ENCODE peak calls at places on chromosomes 12 and 14, in nine cellular contexts. J, K, Y, I, E, Q, V, C and R are unnamed samples.

GRCh38 chr14:92263681-92264080 is 59.3 kb upstream of the SLC24A4 start:
- DNase-seq in J (no peak), K (no peak), Y (no peak), I (no peak), E (no peak), Q (no peak), V (no peak), C (peak; percentile 41), R (no peak)

GRCh38 chr12:113591480-113591971 is 119.9 kb upstream of the LHX5 start:
- DNase-seq in J (no peak), K (peak; percentile 28), Y (no peak), I (peak; percentile 63), E (no peak), Q (no peak), V (peak; percentile 79), C (no peak), R (peak; percentile 77)

GRCh38 chr12:59934486-59934885 is 338.7 kb downstream of the SLC16A7 start:
- DNase-seq in J (no peak), K (no peak), Y (no peak), I (no peak), E (no peak), Q (no peak), V (no peak), C (no peak), R (no peak)

GRCh38 chr12:54251667-54252284 is 28.1 kb downstream of the CBX5 start:
- DNase-seq in J (no peak), K (no peak), Y (peak; percentile 51), I (peak; percentile 65), E (peak; percentile 73), Q (no peak), V (no peak), C (no peak), R (peak; percentile 65)

GRCh38 chr14:96623676-96624484 is 121.7 kb downstream of the PAPOLA start:
- DNase-seq in J (no peak), K (no peak), Y (no peak), I (no peak), E (no peak), Q (no peak), V (peak; percentile 20), C (no peak), R (no peak)

GRCh38 chr12:13980548-13981295 is 680 bp downstream of the GRIN2B start:
- DNase-seq in J (no peak), K (peak; percentile 8), Y (no peak), I (no peak), E (no peak), Q (no peak), V (peak; percentile 53), C (no peak), R (no peak)

GRCh38 chr14:56102901-56103409 is 15.3 kb upstream of the PELI2 start:
- DNase-seq in J (no peak), K (no peak), Y (no peak), I (no peak), E (no peak), Q (no peak), V (no peak), C (no peak), R (no peak)

GRCh38 chr12:40149673-40150260 is 43.9 kb upstream of the SLC2A13 start:
- DNase-seq in J (no peak), K (no peak), Y (no peak), I (no peak), E (peak; percentile 62), Q (no peak), V (no peak), C (no peak), R (no peak)

GRCh38 chr12:110090266-110091135 is 33.7 kb upstream of the IFT81 start:
- DNase-seq in J (no peak), K (no peak), Y (no peak), I (no peak), E (no peak), Q (no peak), V (no peak), C (no peak), R (no peak)

GRCh38 chr14:39433452-39433813 is 1.2 kb upstream of the FBXO33 start:
- DNase-seq in J (no peak), K (no peak), Y (no peak), I (no peak), E (no peak), Q (no peak), V (no peak), C (no peak), R (no peak)

GRCh38 chr12:22408605-22409004 is 74.1 kb upstream of the ST8SIA1 start:
- DNase-seq in J (no peak), K (no peak), Y (no peak), I (no peak), E (no peak), Q (no peak), V (no peak), C (no peak), R (no peak)

GRCh38 chr14:71597955-71598659 is 334.1 kb upstream of the RGS6 start:
- DNase-seq in J (no peak), K (peak; percentile 57), Y (no peak), I (no peak), E (no peak), Q (no peak), V (no peak), C (no peak), R (peak; percentile 39)

GRCh38 chr14:91264151-91265150 is 19.9 kb upstream of the GPR68 start:
- DNase-seq in J (peak; percentile 43), K (no peak), Y (no peak), I (no peak), E (no peak), Q (no peak), V (peak; percentile 41), C (no peak), R (no peak)

GRCh38 chr12:120235369-120236123 is 30.0 kb downstream of the PXN start:
- DNase-seq in J (no peak), K (no peak), Y (no peak), I (no peak), E (peak; percentile 60), Q (no peak), V (peak; percentile 72), C (no peak), R (no peak)
- TF ChIP-seq CTCF in J (no peak), K (peak; percentile 29), Y (peak; percentile 54), I (no peak), E (peak; percentile 40), Q (no peak), V (peak; percentile 62), C (no peak), R (no peak)

GRCh38 chr14:24277606-24278321 is 6.4 kb upstream of the RABGGTA start:
- DNase-seq in J (peak; percentile 52), K (no peak), Y (no peak), I (no peak), E (no peak), Q (no peak), V (no peak), C (no peak), R (no peak)

GRCh38 chr14:24274101-24274543 is 2.7 kb upstream of the RABGGTA start:
- DNase-seq in J (peak; percentile 1), K (peak; percentile 73), Y (no peak), I (peak; percentile 73), E (peak; percentile 10), Q (no peak), V (no peak), C (peak; percentile 86), R (peak; percentile 79)

GRCh38 chr14:24272442-24272841 is 1.0 kb upstream of the RABGGTA start:
- DNase-seq in J (no peak), K (no peak), Y (no peak), I (no peak), E (no peak), Q (no peak), V (no peak), C (no peak), R (no peak)

GRCh38 chr14:24273422-24273998 is 2.1 kb upstream of the RABGGTA start:
- DNase-seq in J (peak; percentile 13), K (no peak), Y (no peak), I (no peak), E (peak; percentile 8), Q (no peak), V (no peak), C (no peak), R (no peak)

DNA sequence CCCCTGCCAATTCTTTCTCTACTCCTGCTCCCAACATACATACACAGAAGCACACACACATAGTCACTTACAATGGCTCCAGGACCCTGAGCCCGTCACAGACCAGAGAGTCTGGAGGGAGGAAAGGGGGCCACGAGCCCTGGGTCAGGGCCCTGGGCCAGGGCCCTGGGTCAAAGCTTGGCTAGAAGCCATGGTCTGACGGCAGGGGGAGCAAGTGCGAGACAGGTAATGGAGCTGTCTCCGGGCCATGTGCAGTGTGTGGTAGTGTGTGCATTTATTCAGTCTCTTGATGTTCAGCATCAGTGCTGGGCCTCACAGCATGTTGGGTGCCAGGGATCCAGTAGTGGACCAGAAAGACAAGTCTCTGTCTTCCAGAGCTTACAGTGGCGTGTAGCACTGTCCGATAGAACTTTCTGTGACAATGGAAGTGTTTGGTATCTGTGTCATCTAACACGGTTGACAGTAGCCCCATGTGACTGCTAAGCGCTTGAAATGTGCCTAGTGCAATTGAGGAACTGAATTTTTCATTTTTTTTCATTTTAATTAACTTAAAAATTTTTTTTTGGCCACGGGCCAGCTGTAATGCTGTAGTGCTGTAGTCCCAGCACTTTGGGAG is 4.2 kb upstream of the RABGGTA start:
- DNase-seq in J (peak; percentile 26), K (no peak), Y (no peak), I (no peak), E (no peak), Q (no peak), V (peak; percentile 59), C (no peak), R (no peak)
- TF ChIP-seq CTCF in J (no peak), K (no peak), Y (no peak), I (no peak), E (no peak), Q (no peak), V (peak; percentile 51), C (no peak), R (no peak)

DNA sequence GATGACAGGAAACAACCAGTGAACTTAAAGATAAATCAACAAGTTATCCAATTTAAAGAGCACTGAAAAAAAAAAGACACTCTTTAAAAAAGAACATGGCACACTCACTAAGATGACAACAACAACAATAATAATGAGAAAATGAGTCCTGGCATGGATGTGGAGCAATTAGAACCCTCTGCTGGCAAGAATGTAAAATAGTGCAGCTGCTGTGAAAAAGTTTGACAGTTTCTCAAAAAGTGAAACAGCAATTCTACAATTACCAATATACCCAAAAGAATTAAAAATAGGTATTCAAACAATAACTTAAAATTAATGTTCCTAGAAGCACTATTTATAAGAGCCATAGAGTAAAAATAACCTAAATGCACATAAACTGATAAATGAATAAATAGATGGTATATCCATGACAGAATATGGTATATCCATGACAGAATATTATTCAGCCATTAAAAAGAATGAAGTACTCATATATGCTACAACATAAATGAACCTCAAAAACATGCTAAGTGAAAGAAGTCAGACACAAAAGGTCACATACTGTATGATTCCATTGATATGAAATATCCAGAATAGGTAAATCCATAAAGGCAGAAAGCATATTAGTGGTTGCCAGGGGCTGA is 49.1 kb upstream of the GPHB5 start:
- DNase-seq in J (no peak), K (no peak), Y (no peak), I (no peak), E (no peak), Q (no peak), V (no peak), C (no peak), R (no peak)
- TF ChIP-seq CTCF in J (no peak), K (no peak), Y (no peak), I (no peak), E (peak; percentile 20), Q (no peak), V (peak; percentile 39), C (no peak), R (no peak)

DNA sequence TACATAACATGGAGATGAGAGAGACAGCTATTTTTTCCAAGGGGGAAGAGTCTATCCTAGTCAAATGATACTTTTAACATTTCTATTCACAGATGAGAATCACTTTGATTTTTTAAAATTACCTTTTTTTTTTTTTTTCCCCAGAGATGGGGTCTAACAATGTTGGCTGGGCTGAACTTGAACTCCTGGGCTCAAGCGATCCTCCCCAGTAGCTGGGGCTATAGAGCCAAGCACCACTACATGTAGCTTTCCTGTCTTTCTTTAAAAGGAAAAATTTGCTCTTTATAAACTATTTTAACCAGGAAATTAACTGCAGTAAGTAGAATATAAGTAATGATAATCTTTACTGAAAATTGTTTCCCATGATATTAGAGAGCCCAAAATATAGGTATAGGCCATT is 3.3 kb downstream of the PRICKLE1 start:
- DNase-seq in J (no peak), K (no peak), Y (no peak), I (no peak), E (no peak), Q (no peak), V (no peak), C (no peak), R (no peak)
- TF ChIP-seq CTCF in J (no peak), K (no peak), Y (peak; percentile 50), I (no peak), E (peak; percentile 29), Q (no peak), V (peak; percentile 24), C (no peak), R (no peak)